ENCODE peak calls at places on chromosomes 16 and 17, in five cellular contexts. S is retina, J is WTC11, U is T-cell, M is adrenal gland. H is an unnamed sample.

GRCh38 chr17:78563189-78564145 is 13.7 kb downstream of the DNAH17 start:
- DNase-seq in M (peak; percentile 53), U (no peak), S (no peak), J (no peak), H (no peak)

GRCh38 chr16:55913717-55914116 is 38.5 kb upstream of the CES5A start:
- DNase-seq in S (no peak), J (no peak), M (no peak), U (no peak), H (no peak)

GRCh38 chr17:73293480-73293911 is 18.3 kb downstream of the CDC42EP4 start:
- DNase-seq in S (no peak), J (no peak), U (no peak), M (peak; percentile 93), H (peak; percentile 86)

GRCh38 chr16:7998789-7999453 is 591.4 kb downstream of the TMEM114 start:
- DNase-seq in J (no peak), S (no peak), U (no peak), M (no peak), H (no peak)

GRCh38 chr17:73342057-73342522 is 30.3 kb upstream of the CDC42EP4 start:
- DNase-seq in J (peak; percentile 75), M (peak; percentile 83), U (no peak), S (peak; percentile 88), H (peak; percentile 87)

GRCh38 chr17:55496094-55496881 is 15.0 kb downstream of the SMIM36 start:
- DNase-seq in U (no peak), S (no peak), J (no peak), M (peak; percentile 7), H (peak; percentile 29)

GRCh38 chr17:44912763-44913544 is 2.3 kb downstream of the GFAP start:
- DNase-seq in U (no peak), M (no peak), S (no peak), J (no peak), H (no peak)

GRCh38 chr16:71648921-71649320 is 22.9 kb downstream of the MARVELD3 start:
- DNase-seq in J (no peak), M (no peak), S (no peak), U (no peak), H (no peak)

GRCh38 chr16:17343028-17343427 is 127.7 kb downstream of the XYLT1 start:
- DNase-seq in U (peak; percentile 63), M (no peak), S (no peak), J (no peak), H (no peak)

GRCh38 chr17:18159551-18160120 is 24.0 kb upstream of the ALKBH5 start:
- DNase-seq in S (no peak), U (no peak), M (no peak), J (no peak), H (no peak)

GRCh38 chr17:37744961-37745800 is at the start of gene HNF1B:
- DNase-seq in S (no peak), J (peak; percentile 60), U (no peak), M (no peak), H (no peak)

GRCh38 chr16:666572-666971 is 1.4 kb upstream of the RHOT2 start:
- DNase-seq in S (no peak), U (no peak), J (no peak), M (no peak), H (no peak)

GRCh38 chr16:67245189-67245585 is 2.1 kb downstream of the FHOD1 start:
- DNase-seq in M (peak; percentile 14), S (no peak), J (no peak), U (no peak), H (no peak)